ENCODE peak calls at places on chromosomes 3 and 15, in four cellular contexts. G is H9, T is H1, J is mesenchymal stem cell. M is an unnamed sample.

GRCh38 chr3:44870375-44871061 is 3.9 kb upstream of the TGM4 start:
- DNase-seq in G (no peak), T (no peak), J (no peak), M (no peak)

GRCh38 chr3:187705164-187705563 is 2.8 kb upstream of the RTP2 start:
- DNase-seq in G (no peak), T (no peak), J (peak), M (no peak)

GRCh38 chr3:114660124-114660523 is 366.3 kb downstream of the TIGIT start:
- DNase-seq in G (no peak), T (no peak), J (no peak), M (no peak)

GRCh38 chr15:78206326-78207109 is 27.8 kb downstream of the ACSBG1 start:
- DNase-seq in G (no peak), T (peak), J (no peak), M (no peak)

GRCh38 chr3:190239325-190239724 is 82.9 kb downstream of the CLDN1 start:
- DNase-seq in G (no peak), T (no peak), J (peak), M (no peak)

GRCh38 chr15:93124126-93124525 is 35.1 kb upstream of the RGMA start:
- DNase-seq in G (no peak), T (no peak), J (no peak), M (no peak)

GRCh38 chr3:29346828-29347227 is 66.0 kb downstream of the RBMS3 start:
- DNase-seq in G (no peak), T (no peak), J (peak), M (no peak)

GRCh38 chr3:161854232-161854771 is 357.7 kb downstream of the OTOL1 start:
- DNase-seq in G (peak), T (peak), J (peak), M (no peak)

GRCh38 chr15:25238716-25239470 is 199.9 kb downstream of the UBE3A start:
- DNase-seq in G (no peak), T (no peak), J (no peak), M (no peak)

GRCh38 chr3:10352146-10352911 is 31.4 kb upstream of the SEC13 start:
- DNase-seq in G (no peak), T (no peak), J (peak), M (no peak)
- H2BK120ac ChIP-seq in G (no peak), T (no peak), J (peak), M (no peak)

GRCh38 chr3:177463863-177464262 is 266.6 kb upstream of the TBL1XR1 start:
- DNase-seq in G (no peak), T (no peak), J (peak), M (no peak)

GRCh38 chr3:177467268-177467985 is 270.1 kb upstream of the TBL1XR1 start:
- DNase-seq in G (no peak), T (no peak), J (no peak), M (no peak)

GRCh38 chr3:177465243-177465642 is 268.0 kb upstream of the TBL1XR1 start:
- DNase-seq in G (no peak), T (no peak), J (no peak), M (no peak)

GRCh38 chr3:177466076-177466475 is 268.8 kb upstream of the TBL1XR1 start:
- DNase-seq in G (no peak), T (no peak), J (no peak), M (no peak)

GRCh38 chr3:177464392-177465225 is 267.3 kb upstream of the TBL1XR1 start:
- DNase-seq in G (no peak), T (no peak), J (no peak), M (no peak)
- H2BK12ac ChIP-seq in G (no peak), T (no peak), J (no peak), M (no peak)

GRCh38 chr3:104133004-104133403 is 1233.7 kb upstream of the ALCAM start:
- DNase-seq in G (no peak), T (no peak), J (no peak), M (no peak)

GRCh38 chr3:104127830-104128229 is 1238.9 kb upstream of the ALCAM start:
- DNase-seq in G (no peak), T (no peak), J (no peak), M (no peak)

GRCh38 chr3:104126864-104127553 is 1239.7 kb upstream of the ALCAM start:
- DNase-seq in G (no peak), T (no peak), J (no peak), M (no peak)

GRCh38 chr3:104133630-104134029 is 1233.1 kb upstream of the ALCAM start:
- DNase-seq in G (peak), T (peak), J (no peak), M (no peak)

DNA sequence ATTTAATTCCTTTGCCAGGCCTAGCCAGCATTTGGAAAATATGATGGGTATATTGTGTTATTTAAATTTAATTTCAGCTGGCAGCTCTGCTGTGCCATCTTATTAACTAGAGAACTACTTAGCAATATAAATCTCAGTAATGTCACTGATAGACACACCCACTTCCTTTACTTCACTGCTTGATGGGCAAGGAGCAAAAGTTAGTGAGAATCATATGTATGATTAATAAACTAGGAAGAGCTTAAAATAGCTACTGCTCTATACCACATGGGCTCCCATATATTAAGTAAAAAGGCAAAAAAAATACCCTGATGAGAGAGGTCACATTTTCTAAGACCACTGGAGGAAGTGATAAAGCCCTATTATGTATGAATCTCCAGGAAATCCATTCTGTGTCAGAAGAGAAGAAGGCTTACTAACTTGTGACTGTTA is 1234.1 kb upstream of the ALCAM start:
- DNase-seq in G (no peak), T (no peak), J (peak), M (no peak)
- H4K8ac ChIP-seq in G (no peak), T (no peak), J (no peak), M (no peak)

GRCh38 chr3:184910664-184911063 is 98.7 kb downstream of the VPS8 start:
- DNase-seq in G (no peak), T (no peak), J (no peak), M (no peak)

GRCh38 chr3:184911570-184911969 is 99.6 kb downstream of the VPS8 start:
- DNase-seq in G (peak), T (no peak), J (no peak), M (no peak)

GRCh38 chr3:184908859-184909258 is 96.9 kb downstream of the VPS8 start:
- DNase-seq in G (peak), T (no peak), J (no peak), M (no peak)

GRCh38 chr3:184912166-184912565 is 100.2 kb downstream of the VPS8 start:
- DNase-seq in G (no peak), T (no peak), J (no peak), M (no peak)

GRCh38 chr3:184907941-184908649 is 96.1 kb downstream of the VPS8 start:
- DNase-seq in G (peak), T (peak), J (no peak), M (no peak)
- H2BK120ac ChIP-seq in G (no peak), T (peak), J (no peak), M (peak)

DNA sequence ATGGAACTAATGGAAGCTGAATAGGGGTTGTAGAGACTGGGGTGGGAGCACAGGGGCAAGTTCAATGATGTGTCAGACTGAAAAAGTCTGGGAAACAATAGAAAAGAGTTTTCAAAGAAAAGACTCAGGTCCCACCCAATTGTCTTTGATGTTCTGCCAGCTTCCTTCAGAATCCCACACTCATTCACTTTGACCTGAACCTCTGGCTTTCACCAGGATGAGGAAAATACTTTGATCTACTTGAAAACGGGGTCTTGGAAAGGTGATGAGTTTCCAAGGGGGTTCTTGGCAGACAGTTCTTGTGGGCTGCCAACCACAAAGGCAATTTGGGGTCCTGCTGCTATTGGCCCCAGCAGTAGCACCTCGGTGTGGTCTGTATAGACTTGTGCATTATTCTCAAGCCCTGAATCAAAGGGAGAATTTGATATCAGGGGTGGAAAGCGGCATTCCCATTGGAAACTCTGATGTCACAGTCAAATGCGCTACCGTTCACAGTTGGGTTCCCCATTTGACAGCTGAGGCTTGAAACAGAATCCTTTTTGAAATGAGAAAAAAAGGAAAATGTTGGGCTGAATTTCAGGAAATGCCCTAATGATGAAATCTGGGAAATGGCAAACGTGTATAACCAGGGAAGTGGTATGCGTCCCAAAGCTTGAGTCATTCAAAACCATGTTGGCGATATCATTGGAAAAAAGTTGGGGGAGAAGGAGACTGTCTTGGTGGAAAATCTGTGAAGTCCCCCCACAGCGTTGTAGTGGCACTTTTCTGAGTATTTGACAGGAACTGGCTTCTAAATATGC is 229.2 kb upstream of the LRTM1 start:
- DNase-seq in G (no peak), T (no peak), J (peak), M (no peak)
- H2BK12ac ChIP-seq in G (no peak), T (no peak), J (peak), M (no peak)

DNA sequence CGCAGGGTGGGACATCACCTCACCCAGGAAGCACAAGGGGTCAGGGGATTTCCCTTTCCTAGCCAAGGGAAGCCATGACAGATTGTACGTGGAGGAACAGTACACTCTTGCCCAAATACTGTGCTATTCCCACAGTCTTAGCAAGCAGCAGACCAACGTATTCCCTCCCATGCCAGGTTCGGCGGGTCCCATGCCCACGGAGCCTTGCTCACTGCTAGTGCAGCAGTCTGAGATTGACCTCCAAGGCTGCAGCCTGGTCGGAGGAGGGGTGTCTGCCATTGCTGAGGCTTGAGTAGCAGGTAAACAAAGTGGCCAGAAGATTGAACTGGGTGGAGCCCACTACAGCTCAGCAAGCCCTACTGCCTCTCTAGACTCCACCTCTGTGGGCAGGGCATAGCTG is 39.0 kb downstream of the ALDH1A2 start:
- DNase-seq in G (no peak), T (no peak), J (no peak), M (no peak)
- H4K8ac ChIP-seq in G (no peak), T (no peak), J (no peak), M (no peak)

DNA sequence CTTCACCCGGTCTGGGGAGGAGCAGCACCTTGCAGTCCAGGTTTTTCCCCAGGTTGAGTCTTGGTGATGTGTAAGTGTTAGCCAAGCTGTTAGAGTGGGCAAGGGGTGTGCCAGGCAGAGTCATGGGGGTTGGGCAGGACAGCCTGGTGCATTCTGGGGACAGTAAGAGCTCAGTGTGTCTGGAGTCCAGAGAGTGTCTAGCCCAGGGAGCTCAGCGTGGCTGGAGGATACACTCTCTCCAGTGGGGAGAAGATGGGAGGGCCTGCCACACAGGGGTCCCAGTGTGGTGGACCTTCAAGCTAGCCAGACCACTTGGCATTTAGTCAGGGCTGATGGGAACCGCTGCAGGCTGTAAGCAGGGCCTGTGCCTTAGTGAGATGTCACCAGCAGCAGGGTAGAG is 87.3 kb downstream of the AAGAB start:
- DNase-seq in G (no peak), T (no peak), J (no peak), M (no peak)
- H2BK120ac ChIP-seq in G (no peak), T (no peak), J (no peak), M (no peak)

DNA sequence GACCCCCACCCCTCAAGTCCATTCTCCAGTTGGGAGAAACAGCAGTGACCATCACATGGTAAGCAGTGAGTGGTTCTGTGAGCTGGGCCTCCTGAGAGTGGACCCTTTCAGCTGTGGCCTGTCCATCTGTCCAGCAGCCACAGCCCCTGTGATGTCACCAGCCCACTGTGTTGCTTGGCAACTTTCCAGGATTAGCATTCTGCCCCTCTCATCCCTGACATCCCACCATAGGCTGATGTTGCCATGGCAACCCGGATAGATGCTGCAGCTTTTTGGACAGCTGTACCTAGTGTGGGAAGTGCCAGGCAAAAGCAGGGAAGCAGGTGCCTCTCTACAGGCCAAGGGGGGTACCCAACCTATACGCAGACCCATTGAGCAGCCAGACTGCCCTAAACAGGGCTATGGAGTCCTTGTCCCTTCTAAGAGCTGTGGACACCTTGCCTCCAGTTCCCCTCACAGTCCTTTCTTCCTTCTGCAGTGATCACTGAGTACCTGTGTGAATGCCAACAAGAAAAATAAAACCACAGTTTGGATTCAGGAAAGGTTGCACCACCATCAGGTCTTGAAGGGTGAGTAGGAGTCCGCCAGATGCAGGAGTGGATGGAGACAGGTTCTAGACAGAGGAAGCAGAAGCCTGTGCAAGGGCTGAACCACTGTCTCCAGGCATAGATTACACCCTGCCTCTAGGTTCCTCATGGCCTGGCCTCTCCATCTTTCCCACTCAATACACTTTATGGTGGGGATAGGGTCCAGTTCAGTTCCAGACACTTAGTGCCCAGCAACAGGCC is at the start of gene DNAH1:
- DNase-seq in G (no peak), T (no peak), J (no peak), M (no peak)
- H2BK12ac ChIP-seq in G (no peak), T (no peak), J (no peak), M (peak)

GRCh38 chr3:129598484-129598883 is 8.0 kb downstream of the PLXND1 start:
- DNase-seq in G (no peak), T (no peak), J (no peak), M (no peak)
- H4K8ac ChIP-seq in G (no peak), T (no peak), J (peak), M (no peak)

M was measured in neuronal stem cell.